ENCODE peak calls at places on chromosomes 6 and 20, in six cellular contexts. O, P, J, Z, D and U are unnamed samples.

GRCh38 chr6:32154514-32155161 is 697 bp downstream of the PPT2 start:
- DNase-seq in O (peak; percentile 71), P (peak; percentile 90), Z (peak; percentile 66), J (peak; percentile 45), D (peak; percentile 60), U (peak; percentile 65)

GRCh38 chr20:40668449-40669228 is 20.4 kb downstream of the MAFB start:
- DNase-seq in O (no peak), J (no peak), D (no peak), Z (no peak), P (no peak), U (no peak)

GRCh38 chr6:96194675-96195074 is 178.9 kb downstream of the FUT9 start:
- DNase-seq in P (peak; percentile 10), Z (no peak), O (no peak), J (no peak), D (no peak), U (no peak)

GRCh38 chr6:108166664-108167448 is 1.0 kb downstream of the NR2E1 start:
- DNase-seq in D (no peak), O (no peak), Z (no peak), P (no peak), J (no peak), U (no peak)

GRCh38 chr6:24274441-24275083 is 83.3 kb downstream of the DCDC2 start:
- DNase-seq in J (no peak), O (no peak), D (no peak), Z (no peak), P (peak; percentile 13), U (no peak)

GRCh38 chr6:125262026-125263013 is 39.4 kb downstream of the HDDC2 start:
- DNase-seq in D (no peak), O (no peak), P (no peak), J (no peak), Z (no peak), U (no peak)

GRCh38 chr20:41005361-41005729 is 23.3 kb upstream of the TOP1 start:
- DNase-seq in O (no peak), P (no peak), D (peak; percentile 93), Z (peak; percentile 90), J (peak; percentile 86), U (peak; percentile 87)

GRCh38 chr20:31566658-31567379 is 38.3 kb upstream of the ID1 start:
- DNase-seq in P (no peak), O (peak; percentile 56), Z (no peak), J (no peak), D (no peak), U (no peak)

GRCh38 chr6:41537359-41537758 is 8.8 kb upstream of the FOXP4 start:
- DNase-seq in O (no peak), J (no peak), P (no peak), Z (no peak), D (no peak), U (no peak)

GRCh38 chr6:20137288-20137687 is 75.0 kb downstream of the MBOAT1 start:
- DNase-seq in D (no peak), O (no peak), Z (no peak), J (no peak), P (no peak), U (no peak)

GRCh38 chr6:22003219-22003779 is 293.5 kb downstream of the PRL start:
- DNase-seq in Z (no peak), P (no peak), J (no peak), D (no peak), O (no peak), U (no peak)

GRCh38 chr20:51016521-51016920 is 6.4 kb downstream of the KCNG1 start:
- DNase-seq in Z (no peak), P (no peak), O (no peak), J (no peak), D (no peak), U (no peak)

GRCh38 chr20:38864662-38865061 is 59.2 kb downstream of the PPP1R16B start:
- DNase-seq in J (no peak), Z (no peak), O (no peak), P (no peak), D (no peak), U (no peak)

GRCh38 chr6:90241229-90241873 is 55.3 kb downstream of the BACH2 start:
- DNase-seq in O (no peak), Z (peak; percentile 30), D (no peak), J (no peak), P (peak; percentile 40), U (no peak)

GRCh38 chr6:22636450-22636849 is 67.1 kb downstream of the HDGFL1 start:
- DNase-seq in O (no peak), Z (no peak), J (no peak), D (no peak), P (no peak), U (no peak)

GRCh38 chr20:2751347-2751867 is 49.0 kb downstream of the CPXM1 start:
- DNase-seq in J (no peak), D (no peak), P (no peak), O (peak; percentile 64), Z (no peak), U (no peak)

GRCh38 chr20:8709627-8710026 is 359.3 kb upstream of the PLCB4 start:
- DNase-seq in D (no peak), P (no peak), O (no peak), J (no peak), Z (no peak), U (no peak)

GRCh38 chr20:32472581-32473207 is 112.4 kb downstream of the NOL4L start:
- DNase-seq in O (no peak), P (no peak), D (no peak), J (no peak), Z (no peak), U (no peak)

GRCh38 chr20:62828551-62829230 is 11.8 kb downstream of the COL9A3 start:
- DNase-seq in P (no peak), Z (no peak), J (no peak), O (no peak), D (no peak), U (no peak)

GRCh38 chr20:46814366-46815232 is 80.0 kb upstream of the EYA2 start:
- DNase-seq in O (no peak), P (peak; percentile 93), D (no peak), Z (no peak), J (no peak), U (no peak)

GRCh38 chr6:148629197-148629909 is 117.5 kb upstream of the UST start:
- DNase-seq in D (no peak), Z (no peak), J (no peak), P (peak; percentile 72), O (no peak), U (no peak)

GRCh38 chr20:51136326-51136725 is 113.4 kb upstream of the KCNG1 start:
- DNase-seq in D (no peak), J (no peak), O (no peak), Z (no peak), P (no peak), U (no peak)

GRCh38 chr6:13538084-13538483 is 36.3 kb upstream of the SIRT5 start:
- DNase-seq in D (no peak), P (peak; percentile 57), Z (no peak), O (no peak), J (no peak), U (no peak)

GRCh38 chr6:107154131-107154906 is 39.0 kb upstream of the BEND3 start:
- DNase-seq in P (peak; percentile 96), Z (no peak), D (no peak), J (no peak), O (no peak), U (peak; percentile 33)

GRCh38 chr20:20137851-20138250 is 85.5 kb downstream of the CFAP61 start:
- DNase-seq in D (no peak), J (no peak), P (no peak), Z (no peak), O (no peak), U (no peak)

GRCh38 chr6:138428943-138429616 is 25.1 kb downstream of the HEBP2 start:
- DNase-seq in P (peak; percentile 56), D (no peak), O (no peak), Z (no peak), J (no peak), U (no peak)

DNA sequence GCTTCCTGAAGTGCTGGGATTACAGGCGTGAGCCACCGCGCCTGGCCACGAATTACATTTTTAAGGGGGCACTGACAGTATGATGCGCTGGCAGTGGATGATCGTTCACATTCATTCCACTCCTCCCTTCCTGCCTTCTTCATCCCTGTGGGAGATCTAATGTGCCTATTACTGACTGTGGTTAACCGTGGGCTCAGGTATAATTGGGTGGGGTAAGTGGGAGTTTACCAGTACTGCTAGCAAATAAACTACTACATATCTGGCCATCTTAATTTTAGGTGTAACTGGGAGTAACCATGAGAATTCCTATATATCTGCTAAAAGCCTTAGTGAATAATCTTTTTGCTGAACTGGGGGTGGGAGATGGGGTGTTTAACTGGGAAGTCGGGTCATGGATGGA is 6.5 kb upstream of the BLOC1S5 start:
- DNase-seq in Z (no peak), O (no peak), J (no peak), P (no peak), D (no peak), U (no peak)
- H3K4me1 ChIP-seq in Z (no peaks in the 10 kb centered on the region), O (no peaks in the 10 kb centered on the region), J (peaks cover 10% of the 10 kb centered on the region), P (no peaks in the 10 kb centered on the region), D (peaks cover 13% of the 10 kb centered on the region), U (no peaks in the 10 kb centered on the region)

DNA sequence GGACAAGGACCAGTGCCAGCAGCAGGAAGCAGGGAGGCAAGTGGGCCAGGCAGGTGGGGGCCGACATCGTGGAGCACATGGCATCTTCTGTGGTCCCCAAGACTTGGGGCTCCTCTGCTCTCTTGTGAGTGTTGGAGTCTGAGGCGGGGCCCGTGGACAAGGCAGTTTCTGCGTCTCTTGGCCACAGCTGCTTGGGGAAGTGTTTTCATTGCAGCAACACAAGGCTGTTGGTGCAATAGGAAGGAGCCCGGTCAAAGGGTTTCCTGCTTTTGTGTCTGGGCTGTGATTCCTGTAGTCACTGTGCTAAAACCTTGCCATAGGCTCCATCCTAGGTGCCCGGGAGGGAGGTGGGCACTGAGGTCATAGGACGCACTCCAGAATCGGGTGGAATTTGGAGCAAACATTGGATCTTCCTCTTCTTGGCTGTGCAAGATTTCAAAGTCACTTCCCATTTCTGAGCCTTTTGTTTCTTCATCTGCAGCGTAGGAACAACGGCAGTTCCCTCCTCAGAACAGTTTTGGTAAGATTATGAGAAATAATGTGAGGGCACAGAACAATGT is at the start of gene SIRPB2:
- DNase-seq in Z (peak; percentile 42), O (no peak), D (peak; percentile 69), J (peak; percentile 45), P (no peak), U (peak; percentile 49)
- H3K4me1 ChIP-seq in Z (peaks cover 14% of the 10 kb centered on the region), O (no peaks in the 10 kb centered on the region), D (no peaks in the 10 kb centered on the region), J (peaks cover 6% of the 10 kb centered on the region), P (no peaks in the 10 kb centered on the region), U (no peaks in the 10 kb centered on the region)

DNA sequence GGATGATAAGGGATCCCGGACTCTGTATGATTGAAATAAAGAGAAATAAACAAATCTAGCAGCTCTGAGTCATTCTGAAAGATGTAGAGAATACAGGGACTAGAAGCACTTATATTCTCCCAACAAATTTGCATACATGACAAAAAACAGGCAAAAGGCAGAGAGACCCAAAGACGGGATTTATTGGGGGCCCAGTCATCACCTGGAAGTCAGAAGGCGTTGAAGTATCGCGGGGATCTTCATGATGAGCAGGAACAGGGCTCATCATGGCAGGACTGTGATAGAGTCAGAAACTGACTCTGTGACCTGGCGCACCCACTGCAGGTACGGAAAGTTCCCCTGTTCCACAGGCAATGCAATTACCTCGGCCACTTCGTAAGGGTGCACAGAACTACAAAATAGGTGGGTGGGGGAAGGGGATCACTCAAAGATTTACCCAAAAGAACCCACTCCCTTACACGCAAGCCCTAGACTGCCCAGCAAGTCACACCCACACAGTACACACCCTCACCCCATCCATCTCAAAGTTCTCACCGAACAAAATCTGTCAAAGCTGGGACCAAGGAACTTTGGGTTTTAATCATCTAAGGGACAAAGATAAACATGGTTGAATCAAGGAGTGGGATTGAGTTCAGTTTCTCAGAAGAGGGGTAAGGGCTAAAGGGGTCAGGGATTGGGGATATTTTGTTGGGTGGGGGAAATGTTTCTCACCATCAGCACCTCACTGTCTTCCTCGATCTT is 1.4 kb downstream of the CUTA start:
- DNase-seq in P (no peak), D (no peak), Z (no peak), J (no peak), O (no peak), U (no peak)
- H3K4me1 ChIP-seq in P (peaks cover 7% of the 10 kb centered on the region), D (peaks cover 81% of the 10 kb centered on the region), Z (peaks cover 58% of the 10 kb centered on the region), J (peaks cover 74% of the 10 kb centered on the region), O (peaks cover 8% of the 10 kb centered on the region), U (peaks cover 16% of the 10 kb centered on the region)

GRCh38 chr6:14660767-14661166 is 543.2 kb downstream of the CD83 start:
- DNase-seq in J (no peak), P (no peak), Z (no peak), D (no peak), O (no peak), U (no peak)
- H3K4me1 ChIP-seq in J (peaks cover 15% of the 10 kb centered on the region), P (peaks cover 2% of the 10 kb centered on the region), Z (peaks cover 14% of the 10 kb centered on the region), D (no peaks in the 10 kb centered on the region), O (peaks cover 4% of the 10 kb centered on the region), U (peaks cover 4% of the 10 kb centered on the region)